ENCODE peak calls at places on chromosomes 1 and 21, in eight cellular contexts. S is RWPE1, D is uterus, Y is CD14-positive monocyte, V is cardiac fibroblast, A is GM13976, Q is GM12865, M is lower lobe of right lung. I is an unnamed sample.

GRCh38 chr1:150061632-150062101 is 5.9 kb upstream of the VPS45 start:
- DNase-seq in S (peak), D (peak), Y (no peak), V (peak), A (no peak), Q (no peak), M (no peak), I (no peak)

GRCh38 chr1:101713760-101714159 is 283.0 kb downstream of the OLFM3 start:
- DNase-seq in S (no peak), D (no peak), Y (no peak), V (no peak), A (no peak), Q (no peak), M (no peak), I (no peak)

GRCh38 chr1:206606867-206607266 is 5.4 kb downstream of the EIF2D start:
- DNase-seq in S (peak), D (no peak), Y (no peak), V (peak), A (no peak), Q (peak), M (no peak), I (no peak)

GRCh38 chr1:78047131-78047530 is 1.4 kb downstream of the GIPC2 start:
- DNase-seq in S (no peak), D (no peak), Y (no peak), V (no peak), A (no peak), Q (no peak), M (no peak), I (no peak)

GRCh38 chr1:207670997-207671396 is 26.1 kb downstream of the CR1L start:
- DNase-seq in S (no peak), D (no peak), Y (no peak), V (no peak), A (no peak), Q (peak), M (no peak), I (no peak)

GRCh38 chr1:231844986-231845502 is 218.5 kb downstream of the DISC1 start:
- DNase-seq in S (no peak), D (no peak), Y (no peak), V (no peak), A (no peak), Q (peak), M (no peak), I (no peak)

GRCh38 chr1:56758135-56758534 is 61.1 kb downstream of the FYB2 start:
- DNase-seq in S (peak), D (no peak), Y (no peak), V (no peak), A (no peak), Q (peak), M (no peak), I (no peak)

GRCh38 chr1:235913311-235913710 is 46.6 kb upstream of the LYST start:
- DNase-seq in S (no peak), D (no peak), Y (no peak), V (peak), A (no peak), Q (no peak), M (no peak), I (no peak)

GRCh38 chr1:227417622-227418245 is 99.4 kb upstream of the CDC42BPA start:
- DNase-seq in S (no peak), D (no peak), Y (no peak), V (no peak), A (no peak), Q (no peak), M (no peak), I (no peak)

GRCh38 chr1:177877086-177877485 is 92.8 kb downstream of the SEC16B start:
- DNase-seq in S (no peak), D (no peak), Y (no peak), V (no peak), A (no peak), Q (no peak), M (no peak), I (no peak)

GRCh38 chr21:17438642-17439041 is 74.2 kb upstream of the CXADR start:
- DNase-seq in S (no peak), D (no peak), Y (no peak), V (no peak), A (no peak), Q (no peak), M (no peak), I (no peak)

GRCh38 chr1:178784131-178784536 is 59.1 kb downstream of the RALGPS2 start:
- DNase-seq in S (no peak), D (no peak), Y (no peak), V (no peak), A (no peak), Q (peak), M (no peak), I (no peak)

GRCh38 chr1:119703666-119704450 is 7.9 kb upstream of the PHGDH start:
- DNase-seq in S (no peak), D (no peak), Y (no peak), V (no peak), A (no peak), Q (no peak), M (no peak), I (no peak)

GRCh38 chr1:11535761-11536572 is 57.0 kb downstream of the DISP3 start:
- DNase-seq in S (peak), D (no peak), Y (no peak), V (no peak), A (peak), Q (no peak), M (no peak), I (no peak)

GRCh38 chr1:218355269-218355668 is 10.1 kb downstream of the TGFB2 start:
- DNase-seq in S (no peak), D (no peak), Y (no peak), V (no peak), A (no peak), Q (no peak), M (no peak), I (no peak)

GRCh38 chr1:202161151-202162048 is 998 bp upstream of the PTPN7 start:
- DNase-seq in S (no peak), D (no peak), Y (no peak), V (no peak), A (peak), Q (no peak), M (no peak), I (peak)

GRCh38 chr1:93056214-93056613 is 22.9 kb upstream of the MTF2 start:
- DNase-seq in S (no peak), D (no peak), Y (no peak), V (peak), A (peak), Q (peak), M (no peak), I (no peak)

GRCh38 chr1:77687519-77687906 is 5.1 kb upstream of the ZZZ3 start:
- DNase-seq in S (no peak), D (peak), Y (no peak), V (peak), A (no peak), Q (no peak), M (peak), I (no peak)

GRCh38 chr1:920008-920407 is 3.7 kb upstream of the SAMD11 start:
- DNase-seq in S (no peak), D (no peak), Y (no peak), V (no peak), A (no peak), Q (no peak), M (no peak), I (no peak)

GRCh38 chr1:217153361-217153760 is 430.1 kb upstream of the ESRRG start:
- DNase-seq in S (no peak), D (no peak), Y (no peak), V (no peak), A (no peak), Q (no peak), M (no peak), I (no peak)

GRCh38 chr1:234882898-234883297 is 245.7 kb downstream of the TOMM20 start:
- DNase-seq in S (no peak), D (no peak), Y (peak), V (no peak), A (no peak), Q (no peak), M (no peak), I (no peak)

GRCh38 chr21:43712268-43712942 is 6.5 kb upstream of the PDXK start:
- DNase-seq in S (peak), D (no peak), Y (no peak), V (peak), A (no peak), Q (no peak), M (peak), I (no peak)

GRCh38 chr1:36352141-36352909 is 28.9 kb upstream of the EVA1B start:
- DNase-seq in S (no peak), D (no peak), Y (no peak), V (peak), A (no peak), Q (no peak), M (no peak), I (no peak)

GRCh38 chr1:198174297-198174696 is 17.5 kb downstream of the NEK7 start:
- DNase-seq in S (no peak), D (no peak), Y (no peak), V (no peak), A (no peak), Q (peak), M (no peak), I (no peak)

GRCh38 chr1:179978199-179979079 is 23.8 kb downstream of the CEP350 start:
- DNase-seq in S (no peak), D (no peak), Y (no peak), V (no peak), A (no peak), Q (no peak), M (no peak), I (no peak)

GRCh38 chr1:179973198-179974114 is 18.8 kb downstream of the CEP350 start:
- DNase-seq in S (no peak), D (no peak), Y (no peak), V (no peak), A (no peak), Q (no peak), M (no peak), I (no peak)

GRCh38 chr1:179971563-179972496 is 17.2 kb downstream of the CEP350 start:
- DNase-seq in S (no peak), D (no peak), Y (no peak), V (no peak), A (no peak), Q (no peak), M (no peak), I (no peak)

GRCh38 chr1:179976970-179977651 is 22.5 kb downstream of the CEP350 start:
- DNase-seq in S (no peak), D (no peak), Y (no peak), V (no peak), A (no peak), Q (no peak), M (no peak), I (no peak)
- TF ChIP-seq CTCF in S (no peak), D (no peak), Y (no peak), V (no peak), A (no peak), Q (no peak), M (no peak), I (no peak)

DNA sequence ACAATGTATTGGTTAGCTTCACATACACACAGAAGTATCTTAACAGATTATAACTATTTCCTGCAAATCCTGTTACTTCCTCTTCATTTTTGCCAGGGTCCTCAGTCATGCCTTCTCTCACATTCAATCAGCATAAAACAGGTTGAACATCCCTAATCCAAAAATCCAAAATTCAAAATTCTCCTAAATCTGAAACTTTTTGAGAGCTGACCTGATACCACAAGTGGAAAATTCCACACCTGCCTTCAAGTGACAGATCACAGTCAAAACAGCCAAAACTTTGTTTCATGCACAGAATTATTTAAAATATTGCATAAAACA is 62.9 kb upstream of the FBXO28 start:
- DNase-seq in S (no peak), D (no peak), Y (no peak), V (no peak), A (no peak), Q (no peak), M (no peak), I (no peak)
- TF ChIP-seq CTCF in S (peak), D (no peak), Y (peak), V (no peak), A (no peak), Q (no peak), M (no peak), I (no peak)

GRCh38 chr1:167936068-167936929 is at the start of gene DCAF6:
- DNase-seq in S (peak), D (peak), Y (peak), V (peak), A (peak), Q (peak), M (peak), I (peak)

GRCh38 chr1:167934407-167935251 is 1.9 kb upstream of the DCAF6 start:
- DNase-seq in S (no peak), D (no peak), Y (no peak), V (peak), A (no peak), Q (no peak), M (no peak), I (no peak)

GRCh38 chr1:167933779-167934178 is 2.7 kb upstream of the DCAF6 start:
- DNase-seq in S (no peak), D (no peak), Y (no peak), V (no peak), A (no peak), Q (no peak), M (no peak), I (no peak)

GRCh38 chr1:167936930-167937708 is at the start of gene MPC2:
- DNase-seq in S (peak), D (peak), Y (no peak), V (peak), A (peak), Q (peak), M (peak), I (peak)

DNA sequence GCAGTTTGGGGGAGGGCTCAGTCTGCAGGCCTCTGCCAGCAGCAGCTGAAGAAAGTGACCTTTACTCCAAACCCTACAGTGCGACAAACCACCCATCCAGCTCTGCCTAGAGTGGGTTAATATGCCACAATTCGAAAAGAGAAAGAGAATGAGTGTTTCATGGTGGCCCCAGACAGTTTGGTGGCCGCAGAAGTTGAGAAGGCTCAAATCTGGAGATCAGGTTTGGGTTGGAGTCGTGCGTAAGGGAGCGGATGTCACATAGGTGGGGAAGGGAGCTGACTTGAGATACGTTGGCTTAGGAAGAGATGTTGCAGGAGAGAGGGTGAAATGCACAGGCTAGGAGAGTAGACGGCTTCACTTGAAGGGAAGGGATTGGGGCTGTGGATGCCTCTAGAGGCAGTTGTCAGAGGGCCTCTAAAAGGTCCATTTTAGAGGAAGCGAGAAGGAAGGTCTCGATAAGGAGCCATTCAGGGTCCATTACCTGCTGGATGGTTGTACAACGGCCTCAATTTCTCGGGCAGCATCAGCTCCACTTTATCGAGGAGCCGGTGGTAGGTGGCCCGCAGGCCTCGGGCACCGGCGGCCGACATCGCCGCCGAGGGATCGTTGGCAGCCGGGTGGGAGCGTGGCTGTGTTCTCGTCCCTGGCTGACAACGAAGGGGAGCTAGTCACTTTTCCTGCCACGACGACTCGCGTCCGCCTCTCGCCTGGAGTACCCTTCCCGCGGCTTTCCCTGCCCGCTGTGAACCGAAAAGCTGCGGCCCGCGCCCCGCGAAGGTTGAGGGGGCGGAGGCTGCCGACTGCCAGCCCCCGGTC is 1.0 kb upstream of the DCAF6 start:
- DNase-seq in S (peak), D (peak), Y (no peak), V (peak), A (peak), Q (peak), M (no peak), I (no peak)
- TF ChIP-seq CTCF in S (no peak), D (no peak), Y (no peak), V (no peak), A (no peak), Q (no peak), M (no peak), I (no peak)

DNA sequence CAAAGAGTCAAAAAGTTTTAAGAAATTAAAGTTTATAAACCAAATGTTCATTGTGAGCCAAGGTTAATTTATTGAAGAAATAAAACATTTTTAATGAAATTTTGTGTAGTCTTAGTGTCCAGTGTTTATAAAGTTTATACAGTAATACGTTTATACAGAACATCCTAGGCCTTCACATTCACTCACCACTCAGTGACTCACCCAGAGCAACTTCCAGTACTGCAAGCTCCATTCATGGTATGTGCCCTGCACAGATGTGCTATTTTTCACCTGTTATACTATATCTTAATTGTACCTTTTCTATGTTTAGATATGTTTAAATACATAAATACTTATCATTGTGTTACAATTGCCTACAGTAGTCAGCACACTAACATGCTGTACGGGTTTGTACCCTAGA is 33.6 kb downstream of the TYW3 start:
- DNase-seq in S (no peak), D (no peak), Y (no peak), V (peak), A (no peak), Q (no peak), M (no peak), I (no peak)
- TF ChIP-seq CTCF in S (no peak), D (no peak), Y (no peak), V (no peak), A (no peak), Q (no peak), M (no peak), I (no peak)

GRCh38 chr1:59258412-59259032 is 38.4 kb upstream of the FGGY start:
- DNase-seq in S (no peak), D (no peak), Y (no peak), V (peak), A (no peak), Q (no peak), M (no peak), I (no peak)
- TF ChIP-seq CTCF in S (no peak), D (no peak), Y (no peak), V (peak), A (no peak), Q (no peak), M (no peak), I (no peak)

GRCh38 chr21:18954415-18954972 is 550.9 kb upstream of the TMPRSS15 start:
- DNase-seq in S (no peak), D (no peak), Y (no peak), V (no peak), A (no peak), Q (no peak), M (no peak), I (no peak)

GRCh38 chr21:18950045-18950740 is 546.6 kb upstream of the TMPRSS15 start:
- DNase-seq in S (no peak), D (no peak), Y (no peak), V (no peak), A (no peak), Q (no peak), M (no peak), I (no peak)

DNA sequence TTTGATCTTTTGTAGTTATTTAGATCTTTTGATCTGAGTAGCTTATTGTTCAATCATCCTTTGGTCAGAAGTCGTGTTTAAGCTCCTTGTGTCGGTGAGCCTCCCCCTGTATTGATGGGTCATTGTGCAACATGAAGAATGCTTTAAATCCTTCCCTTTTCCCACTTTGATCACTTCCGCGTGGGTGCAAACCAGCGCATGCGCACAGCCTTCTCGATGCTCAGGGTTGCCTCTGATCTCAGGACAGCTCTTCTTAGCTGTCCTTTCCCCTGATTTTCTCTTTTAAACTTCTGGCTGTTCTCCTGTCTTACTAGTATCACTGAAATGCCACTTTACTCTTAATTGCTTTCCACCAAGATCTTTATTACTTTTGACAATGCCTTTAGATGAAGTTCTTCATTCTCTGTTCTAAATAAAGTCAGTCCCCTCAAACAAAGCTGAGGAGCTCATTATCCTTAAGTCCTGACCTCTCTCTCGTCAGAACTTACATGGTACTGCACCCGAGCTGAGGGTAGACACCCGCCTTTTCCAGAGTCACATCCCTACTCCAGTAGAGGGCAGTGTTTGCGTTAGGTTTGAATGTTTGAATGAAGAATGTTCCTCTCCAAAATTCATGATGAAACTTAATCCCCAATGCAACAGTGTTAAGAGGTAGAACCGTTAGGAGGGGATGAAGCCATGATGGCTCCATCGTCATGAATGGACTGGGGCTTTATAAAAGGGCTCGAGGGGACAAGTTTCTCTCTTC is 547.9 kb upstream of the TMPRSS15 start:
- DNase-seq in S (no peak), D (no peak), Y (no peak), V (no peak), A (no peak), Q (peak), M (no peak), I (peak)
- TF ChIP-seq CTCF in S (peak), D (no peak), Y (no peak), V (no peak), A (no peak), Q (no peak), M (peak), I (peak)

GRCh38 chr1:51907079-51907702 is 28.7 kb upstream of the NRDC start:
- DNase-seq in S (no peak), D (no peak), Y (no peak), V (peak), A (no peak), Q (peak), M (no peak), I (no peak)

GRCh38 chr1:51910618-51911017 is 32.1 kb upstream of the NRDC start:
- DNase-seq in S (no peak), D (no peak), Y (no peak), V (no peak), A (no peak), Q (no peak), M (no peak), I (no peak)

GRCh38 chr1:51912881-51913280 is 34.4 kb upstream of the NRDC start:
- DNase-seq in S (no peak), D (no peak), Y (no peak), V (peak), A (no peak), Q (no peak), M (no peak), I (no peak)

GRCh38 chr1:51908499-51908898 is 30.0 kb upstream of the NRDC start:
- DNase-seq in S (no peak), D (no peak), Y (no peak), V (no peak), A (no peak), Q (no peak), M (no peak), I (no peak)

DNA sequence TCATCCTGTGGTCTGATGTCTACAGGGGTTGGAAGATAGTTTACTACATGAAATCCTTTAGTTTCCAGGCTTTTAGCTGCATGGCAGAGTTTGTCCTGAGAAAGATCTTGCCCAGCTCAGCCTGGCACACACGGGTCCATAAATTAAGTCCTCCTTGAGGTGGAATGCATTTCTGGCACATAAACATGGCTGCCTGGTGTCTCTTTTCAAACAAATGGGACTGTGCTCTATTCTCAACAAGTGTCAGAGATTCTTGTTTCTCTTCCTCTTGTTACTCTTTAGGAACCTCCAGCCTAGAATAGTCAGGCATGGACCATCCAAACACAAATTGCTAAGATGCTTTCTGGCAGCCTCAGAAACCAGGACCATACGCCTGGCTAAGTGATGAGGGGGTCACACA is 31.7 kb upstream of the NRDC start:
- DNase-seq in S (no peak), D (no peak), Y (no peak), V (no peak), A (no peak), Q (no peak), M (no peak), I (no peak)
- TF ChIP-seq CTCF in S (no peak), D (no peak), Y (no peak), V (no peak), A (no peak), Q (no peak), M (no peak), I (no peak)